ENCODE peak calls at places on chromosomes 5 and 9, in eight cellular contexts. One of them, this sample, is unnamed.

GRCh38 chr9:35095175-35095574 is 1.2 kb downstream of the PIGO start:
- DNase-seq in HCT116: no peak
- DNase-seq in GM23248: no peak
- DNase-seq in OCI-LY7: no peak
- DNase-seq in hepatocyte: no peak
- DNase-seq in MM.1S: no peak
- DNase-seq in PC-3: no peak
- DNase-seq in neural progenitor cell: no peak
- DNase-seq in this sample: no peak

GRCh38 chr5:60993425-60993824 is 48.4 kb downstream of the NDUFAF2 start:
- DNase-seq in HCT116: peak
- DNase-seq in GM23248: no peak
- DNase-seq in OCI-LY7: peak
- DNase-seq in hepatocyte: no peak
- DNase-seq in MM.1S: no peak
- DNase-seq in PC-3: no peak
- DNase-seq in neural progenitor cell: no peak
- DNase-seq in this sample: no peak

GRCh38 chr5:58462623-58463230 is 2.8 kb upstream of the PLK2 start:
- DNase-seq in HCT116: peak
- DNase-seq in GM23248: peak
- DNase-seq in OCI-LY7: peak
- DNase-seq in hepatocyte: peak
- DNase-seq in MM.1S: peak
- DNase-seq in PC-3: peak
- DNase-seq in neural progenitor cell: peak
- DNase-seq in this sample: peak

GRCh38 chr5:116718317-116718716 is 143.7 kb upstream of the SEMA6A start:
- DNase-seq in HCT116: no peak
- DNase-seq in GM23248: no peak
- DNase-seq in OCI-LY7: no peak
- DNase-seq in hepatocyte: no peak
- DNase-seq in MM.1S: no peak
- DNase-seq in PC-3: no peak
- DNase-seq in neural progenitor cell: no peak
- DNase-seq in this sample: no peak

GRCh38 chr5:6399978-6400910 is 21.9 kb upstream of the MED10 start:
- DNase-seq in HCT116: no peak
- DNase-seq in GM23248: peak
- DNase-seq in OCI-LY7: no peak
- DNase-seq in hepatocyte: no peak
- DNase-seq in MM.1S: no peak
- DNase-seq in PC-3: peak
- DNase-seq in neural progenitor cell: no peak
- DNase-seq in this sample: no peak

GRCh38 chr5:68359699-68360098 is 144.1 kb downstream of the PIK3R1 start:
- DNase-seq in HCT116: no peak
- DNase-seq in GM23248: no peak
- DNase-seq in OCI-LY7: no peak
- DNase-seq in hepatocyte: no peak
- DNase-seq in MM.1S: no peak
- DNase-seq in PC-3: no peak
- DNase-seq in neural progenitor cell: no peak
- DNase-seq in this sample: no peak

GRCh38 chr5:177291735-177292134 is 11.8 kb downstream of the RAB24 start:
- DNase-seq in HCT116: no peak
- DNase-seq in GM23248: no peak
- DNase-seq in OCI-LY7: no peak
- DNase-seq in hepatocyte: no peak
- DNase-seq in MM.1S: no peak
- DNase-seq in PC-3: no peak
- DNase-seq in neural progenitor cell: no peak
- DNase-seq in this sample: no peak

GRCh38 chr5:57505640-57506039 is 23.0 kb upstream of the ACTBL2 start:
- DNase-seq in HCT116: no peak
- DNase-seq in GM23248: no peak
- DNase-seq in OCI-LY7: no peak
- DNase-seq in hepatocyte: no peak
- DNase-seq in MM.1S: no peak
- DNase-seq in PC-3: no peak
- DNase-seq in neural progenitor cell: no peak
- DNase-seq in this sample: no peak

GRCh38 chr5:177458912-177459350 is 12.3 kb downstream of the PRR7 start:
- DNase-seq in HCT116: no peak
- DNase-seq in GM23248: peak
- DNase-seq in OCI-LY7: no peak
- DNase-seq in hepatocyte: peak
- DNase-seq in MM.1S: no peak
- DNase-seq in PC-3: peak
- DNase-seq in neural progenitor cell: peak
- DNase-seq in this sample: peak

GRCh38 chr9:116190997-116191396 is 37.4 kb downstream of the PAPPA start:
- DNase-seq in HCT116: no peak
- DNase-seq in GM23248: peak
- DNase-seq in OCI-LY7: no peak
- DNase-seq in hepatocyte: peak
- DNase-seq in MM.1S: no peak
- DNase-seq in PC-3: peak
- DNase-seq in neural progenitor cell: no peak
- DNase-seq in this sample: no peak

GRCh38 chr5:43193171-43193951 is 1.3 kb downstream of the NIM1K start:
- DNase-seq in HCT116: peak
- DNase-seq in GM23248: peak
- DNase-seq in OCI-LY7: peak
- DNase-seq in hepatocyte: peak
- DNase-seq in MM.1S: no peak
- DNase-seq in PC-3: peak
- DNase-seq in neural progenitor cell: peak
- DNase-seq in this sample: peak

GRCh38 chr5:176844706-176845391 is 34.5 kb downstream of the UNC5A start:
- DNase-seq in HCT116: no peak
- DNase-seq in GM23248: peak
- DNase-seq in OCI-LY7: no peak
- DNase-seq in hepatocyte: no peak
- DNase-seq in MM.1S: no peak
- DNase-seq in PC-3: peak
- DNase-seq in neural progenitor cell: no peak
- DNase-seq in this sample: no peak

GRCh38 chr5:123089971-123090640 is 1.1 kb downstream of the PRDM6 start:
- DNase-seq in HCT116: no peak
- DNase-seq in GM23248: peak
- DNase-seq in OCI-LY7: no peak
- DNase-seq in hepatocyte: peak
- DNase-seq in MM.1S: no peak
- DNase-seq in PC-3: no peak
- DNase-seq in neural progenitor cell: peak
- DNase-seq in this sample: peak

GRCh38 chr9:93127395-93127911 is 6.6 kb downstream of the NINJ1 start:
- DNase-seq in HCT116: no peak
- DNase-seq in GM23248: no peak
- DNase-seq in OCI-LY7: no peak
- DNase-seq in hepatocyte: peak
- DNase-seq in MM.1S: no peak
- DNase-seq in PC-3: no peak
- DNase-seq in neural progenitor cell: no peak
- DNase-seq in this sample: no peak

GRCh38 chr9:135049460-135049859 is 38.0 kb upstream of the OLFM1 start:
- DNase-seq in HCT116: no peak
- DNase-seq in GM23248: no peak
- DNase-seq in OCI-LY7: no peak
- DNase-seq in hepatocyte: no peak
- DNase-seq in MM.1S: no peak
- DNase-seq in PC-3: no peak
- DNase-seq in neural progenitor cell: no peak
- DNase-seq in this sample: no peak

GRCh38 chr5:76542887-76543690 is 80.1 kb downstream of the F2RL2 start:
- DNase-seq in HCT116: no peak
- DNase-seq in GM23248: no peak
- DNase-seq in OCI-LY7: no peak
- DNase-seq in hepatocyte: peak
- DNase-seq in MM.1S: peak
- DNase-seq in PC-3: no peak
- DNase-seq in neural progenitor cell: no peak
- DNase-seq in this sample: peak
- TF ChIP-seq EZH2phosphoT487 in HCT116: no peak
- TF ChIP-seq EZH2phosphoT487 in GM23248: no peak
- TF ChIP-seq EZH2phosphoT487 in OCI-LY7: no peak
- TF ChIP-seq EZH2phosphoT487 in hepatocyte: no peak
- TF ChIP-seq EZH2phosphoT487 in MM.1S: no peak
- TF ChIP-seq EZH2phosphoT487 in PC-3: no peak
- TF ChIP-seq EZH2phosphoT487 in neural progenitor cell: no peak
- TF ChIP-seq EZH2phosphoT487 in this sample: no peak

GRCh38 chr5:154523704-154524103 is 45.7 kb upstream of the HAND1 start:
- DNase-seq in HCT116: no peak
- DNase-seq in GM23248: peak
- DNase-seq in OCI-LY7: no peak
- DNase-seq in hepatocyte: peak
- DNase-seq in MM.1S: no peak
- DNase-seq in PC-3: no peak
- DNase-seq in neural progenitor cell: peak
- DNase-seq in this sample: no peak

GRCh38 chr5:154522284-154522683 is 44.3 kb upstream of the HAND1 start:
- DNase-seq in HCT116: no peak
- DNase-seq in GM23248: no peak
- DNase-seq in OCI-LY7: no peak
- DNase-seq in hepatocyte: no peak
- DNase-seq in MM.1S: no peak
- DNase-seq in PC-3: no peak
- DNase-seq in neural progenitor cell: no peak
- DNase-seq in this sample: no peak

GRCh38 chr5:154520861-154521453 is 42.9 kb upstream of the HAND1 start:
- DNase-seq in HCT116: peak
- DNase-seq in GM23248: peak
- DNase-seq in OCI-LY7: peak
- DNase-seq in hepatocyte: peak
- DNase-seq in MM.1S: no peak
- DNase-seq in PC-3: peak
- DNase-seq in neural progenitor cell: peak
- DNase-seq in this sample: peak

GRCh38 chr5:154523104-154523503 is 45.1 kb upstream of the HAND1 start:
- DNase-seq in HCT116: no peak
- DNase-seq in GM23248: no peak
- DNase-seq in OCI-LY7: no peak
- DNase-seq in hepatocyte: no peak
- DNase-seq in MM.1S: no peak
- DNase-seq in PC-3: no peak
- DNase-seq in neural progenitor cell: no peak
- DNase-seq in this sample: no peak

DNA sequence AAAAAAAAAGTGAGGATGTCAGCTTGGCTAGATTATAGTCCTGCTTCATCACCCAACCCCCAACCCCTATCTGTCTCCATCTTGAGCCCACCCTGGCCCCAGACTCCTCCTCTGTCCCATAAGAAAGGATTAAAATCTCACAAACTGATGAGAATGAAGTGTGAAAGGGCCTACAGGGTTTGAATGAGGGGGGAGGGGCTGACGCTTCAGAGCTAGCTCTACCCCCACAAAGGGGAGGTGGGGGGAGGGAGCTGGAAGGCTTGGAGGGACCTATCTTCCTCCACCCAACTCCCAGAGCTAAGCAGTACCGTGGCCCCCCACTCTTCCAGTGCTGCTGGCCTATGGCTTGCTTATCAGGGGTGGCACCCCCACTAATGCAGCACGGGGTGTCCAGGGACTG is 43.7 kb upstream of the HAND1 start:
- DNase-seq in HCT116: no peak
- DNase-seq in GM23248: no peak
- DNase-seq in OCI-LY7: no peak
- DNase-seq in hepatocyte: no peak
- DNase-seq in MM.1S: no peak
- DNase-seq in PC-3: no peak
- DNase-seq in neural progenitor cell: peak
- DNase-seq in this sample: peak
- TF ChIP-seq EZH2phosphoT487 in HCT116: no peak
- TF ChIP-seq EZH2phosphoT487 in GM23248: no peak
- TF ChIP-seq EZH2phosphoT487 in OCI-LY7: no peak
- TF ChIP-seq EZH2phosphoT487 in hepatocyte: no peak
- TF ChIP-seq EZH2phosphoT487 in MM.1S: no peak
- TF ChIP-seq EZH2phosphoT487 in PC-3: no peak
- TF ChIP-seq EZH2phosphoT487 in neural progenitor cell: no peak
- TF ChIP-seq EZH2phosphoT487 in this sample: no peak

DNA sequence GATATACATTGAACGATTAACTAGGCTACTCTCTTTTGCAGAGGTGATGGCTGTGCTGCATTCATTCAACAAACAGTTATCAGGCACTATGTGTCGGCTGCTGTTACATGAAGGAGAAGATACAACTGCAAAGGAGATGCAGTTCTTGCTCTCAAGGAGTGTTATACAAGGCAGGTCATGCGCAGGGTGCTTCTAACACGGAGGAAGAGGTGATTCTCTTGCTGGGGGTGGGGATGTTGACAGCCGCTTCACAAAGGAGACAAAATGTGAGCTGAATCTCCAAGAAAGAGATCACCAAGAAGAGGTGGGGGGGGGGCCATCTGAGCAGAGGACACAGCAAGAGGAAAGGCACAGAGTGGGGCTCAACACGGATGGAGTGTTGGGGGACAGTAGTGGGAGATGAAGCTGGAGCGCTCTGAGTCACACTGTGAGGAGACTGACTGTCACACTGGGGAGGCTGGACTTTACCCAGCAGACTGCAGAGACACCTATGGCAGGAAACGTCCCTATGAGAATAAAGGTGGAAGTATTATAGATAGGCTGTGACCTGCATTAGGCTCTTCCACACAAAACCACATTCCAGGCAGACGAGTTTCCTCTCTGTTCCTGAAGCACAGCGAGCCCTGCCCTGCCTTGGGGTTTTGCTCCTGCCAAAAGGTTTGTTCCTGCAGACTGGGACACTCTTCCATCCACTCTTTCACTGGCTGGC is 20.9 kb downstream of the NDUFA8 start:
- DNase-seq in HCT116: no peak
- DNase-seq in GM23248: no peak
- DNase-seq in OCI-LY7: no peak
- DNase-seq in hepatocyte: no peak
- DNase-seq in MM.1S: no peak
- DNase-seq in PC-3: peak
- DNase-seq in neural progenitor cell: no peak
- DNase-seq in this sample: no peak
- TF ChIP-seq EZH2phosphoT487 in HCT116: no peak
- TF ChIP-seq EZH2phosphoT487 in GM23248: no peak
- TF ChIP-seq EZH2phosphoT487 in OCI-LY7: no peak
- TF ChIP-seq EZH2phosphoT487 in hepatocyte: no peak
- TF ChIP-seq EZH2phosphoT487 in MM.1S: no peak
- TF ChIP-seq EZH2phosphoT487 in PC-3: no peak
- TF ChIP-seq EZH2phosphoT487 in neural progenitor cell: no peak
- TF ChIP-seq EZH2phosphoT487 in this sample: no peak

DNA sequence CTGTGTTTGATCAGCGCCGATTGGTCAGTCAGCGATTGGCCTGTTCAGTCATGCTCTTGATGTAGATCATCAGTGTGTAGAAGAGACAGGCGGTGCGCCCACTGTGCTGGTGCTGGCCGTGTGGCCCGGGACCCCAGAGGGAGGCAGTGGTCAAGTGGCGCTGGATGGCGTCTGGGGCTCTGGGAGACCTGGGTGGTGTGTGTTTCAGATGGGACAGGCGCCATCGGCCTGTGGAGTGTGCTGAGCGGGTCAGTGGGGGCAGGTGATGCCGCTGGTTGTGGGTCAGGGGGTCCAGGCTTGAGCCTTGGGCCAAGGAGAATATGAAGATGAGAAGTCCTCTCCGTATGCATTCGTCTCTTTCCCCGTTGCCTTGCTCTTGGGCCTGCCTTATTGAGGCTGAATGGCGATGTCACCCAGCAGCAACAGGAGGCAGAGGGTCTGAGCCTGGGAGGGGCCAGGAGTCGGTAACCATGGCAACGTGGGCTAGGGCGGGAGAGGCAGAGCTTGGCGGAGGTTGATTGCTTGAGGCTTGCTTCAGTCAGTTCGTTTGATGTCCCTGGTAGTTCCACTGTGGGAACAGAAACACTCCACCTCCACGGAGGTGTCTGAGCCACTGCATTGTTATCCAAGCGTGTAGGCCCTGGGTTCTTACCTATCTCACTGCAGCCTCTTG is 117.8 kb upstream of the CACNA1B start:
- DNase-seq in HCT116: no peak
- DNase-seq in GM23248: no peak
- DNase-seq in OCI-LY7: no peak
- DNase-seq in hepatocyte: no peak
- DNase-seq in MM.1S: no peak
- DNase-seq in PC-3: no peak
- DNase-seq in neural progenitor cell: peak
- DNase-seq in this sample: peak
- TF ChIP-seq EZH2phosphoT487 in HCT116: no peak
- TF ChIP-seq EZH2phosphoT487 in GM23248: no peak
- TF ChIP-seq EZH2phosphoT487 in OCI-LY7: no peak
- TF ChIP-seq EZH2phosphoT487 in hepatocyte: no peak
- TF ChIP-seq EZH2phosphoT487 in MM.1S: no peak
- TF ChIP-seq EZH2phosphoT487 in PC-3: no peak
- TF ChIP-seq EZH2phosphoT487 in neural progenitor cell: no peak
- TF ChIP-seq EZH2phosphoT487 in this sample: no peak